ENCODE peak calls at places on chromosomes 6 and 20, in six cellular contexts. S is HTR-8/SVneo; F is activated CD4-positive, CD25-positive, alpha-beta regulatory T cell; G is AG08395; V is NCI-H748 treated with DMSO at 0.1 percent for 48 hours; Z is putamen. L is an unnamed sample.

GRCh38 chr6:106525111-106525884 is 104.0 kb downstream of the RTN4IP1 start:
- DNase-seq in S (no peak), F (no peak), G (no peak), V (no peak), Z (no peak), L (no peak)

GRCh38 chr6:46184114-46184513 is 13.3 kb upstream of the ENPP5 start:
- DNase-seq in S (peak; percentile 31), F (no peak), G (peak; percentile 81), V (no peak), Z (no peak), L (no peak)

GRCh38 chr20:31723282-31724078 is 812 bp upstream of the BCL2L1 start:
- DNase-seq in S (peak; percentile 98), F (peak; percentile 95), G (peak; percentile 98), V (peak; percentile 90), Z (peak; percentile 99), L (peak; percentile 98)

GRCh38 chr20:24531626-24532419 is 62.4 kb downstream of the SYNDIG1 start:
- DNase-seq in S (no peak), F (no peak), G (no peak), V (no peak), Z (no peak), L (no peak)

GRCh38 chr20:10059006-10059405 is 24.2 kb downstream of the ANKEF1 start:
- DNase-seq in S (no peak), F (no peak), G (no peak), V (no peak), Z (no peak), L (no peak)

GRCh38 chr6:30779850-30780641 is 35.7 kb upstream of the IER3 start:
- DNase-seq in S (no peak), F (no peak), G (no peak), V (no peak), Z (no peak), L (no peak)

GRCh38 chr6:138160329-138161117 is 1.2 kb upstream of the ARFGEF3 start:
- DNase-seq in S (no peak), F (no peak), G (no peak), V (peak; percentile 12), Z (no peak), L (no peak)

GRCh38 chr6:3309391-3310050 is 50.8 kb downstream of the PSMG4 start:
- DNase-seq in S (no peak), F (no peak), G (no peak), V (no peak), Z (no peak), L (no peak)

GRCh38 chr20:38196592-38196991 is 31.5 kb upstream of the TGM2 start:
- DNase-seq in S (no peak), F (no peak), G (peak; percentile 90), V (no peak), Z (no peak), L (no peak)

GRCh38 chr20:59576216-59576953 is 28.0 kb upstream of the PHACTR3 start:
- DNase-seq in S (no peak), F (no peak), G (no peak), V (no peak), Z (no peak), L (peak; percentile 9)